ENCODE peak calls at places on chromosome 6, in ten cellular contexts. E, S, V, F, G, J, O, H, Z and Q are unnamed samples.

GRCh38 chr6:168134399-168135201 is 55.6 kb upstream of the FRMD1 start:
- DNase-seq in V (no peak), S (no peak), O (no peak), Z (no peak), E (no peak), J (no peak), F (no peak), G (no peak), H (no peak), Q (no peak)

GRCh38 chr6:130293800-130294199 is 71.0 kb upstream of the SAMD3 start:
- DNase-seq in V (peak; percentile 19), H (peak; percentile 51), S (peak; percentile 64), E (no peak), F (peak; percentile 15), O (no peak), G (peak; percentile 74), Z (no peak), J (peak; percentile 79), Q (no peak)

GRCh38 chr6:20747996-20748395 is 213.7 kb downstream of the CDKAL1 start:
- DNase-seq in F (no peak), S (no peak), H (no peak), G (peak; percentile 43), V (no peak), E (no peak), Z (no peak), J (no peak), O (no peak), Q (no peak)

GRCh38 chr6:10396775-10397174 is 18.1 kb downstream of the TFAP2A start:
- DNase-seq in J (no peak), Z (no peak), H (no peak), V (no peak), G (no peak), O (no peak), E (no peak), F (no peak), S (no peak), Q (no peak)

GRCh38 chr6:74044417-74045096 is 348.6 kb downstream of the CD109 start:
- DNase-seq in V (no peak), J (no peak), O (no peak), E (no peak), Z (no peak), S (peak; percentile 67), G (no peak), F (no peak), H (no peak), Q (no peak)

GRCh38 chr6:72042088-72042487 is 155.7 kb downstream of the RIMS1 start:
- DNase-seq in E (no peak), V (no peak), O (no peak), G (no peak), S (no peak), H (no peak), F (no peak), J (no peak), Z (no peak), Q (no peak)

GRCh38 chr6:131368077-131368911 is 204.7 kb upstream of the ARG1 start:
- DNase-seq in S (peak; percentile 57), H (peak; percentile 20), O (peak; percentile 59), V (peak; percentile 86), G (peak; percentile 49), J (no peak), Z (no peak), F (no peak), E (peak; percentile 48), Q (peak; percentile 31)

GRCh38 chr6:121376411-121376810 is 42.1 kb upstream of the TBC1D32 start:
- DNase-seq in V (no peak), G (no peak), E (no peak), Z (no peak), F (no peak), O (no peak), J (no peak), H (no peak), S (no peak), Q (no peak)

GRCh38 chr6:21873562-21873961 is 280.0 kb downstream of the SOX4 start:
- DNase-seq in F (no peak), H (no peak), V (peak; percentile 47), E (no peak), J (no peak), G (peak; percentile 85), Z (no peak), O (no peak), S (peak; percentile 96), Q (no peak)

GRCh38 chr6:20463396-20463795 is 61.7 kb downstream of the E2F3 start:
- DNase-seq in E (no peak), O (no peak), G (no peak), H (peak; percentile 22), Z (no peak), V (no peak), J (no peak), F (no peak), S (no peak), Q (no peak)

GRCh38 chr6:33384581-33385020 is 7.0 kb upstream of the KIFC1 start:
- DNase-seq in E (no peak), H (no peak), Z (no peak), J (peak; percentile 76), G (peak; percentile 60), O (no peak), S (peak; percentile 83), F (no peak), V (no peak), Q (no peak)

GRCh38 chr6:26329763-26330511 is 35.1 kb upstream of the BTN3A2 start:
- DNase-seq in Z (no peak), V (no peak), O (no peak), J (no peak), S (peak; percentile 58), G (peak; percentile 63), E (no peak), F (peak; percentile 49), H (no peak), Q (no peak)

GRCh38 chr6:138662474-138662873 is 111.1 kb upstream of the CCDC28A start:
- DNase-seq in V (no peak), Z (no peak), O (no peak), F (no peak), J (no peak), S (peak; percentile 56), G (peak; percentile 40), H (no peak), E (no peak), Q (no peak)

GRCh38 chr6:120005292-120005976 is 655.9 kb upstream of the MAN1A1 start:
- DNase-seq in H (no peak), V (no peak), G (no peak), E (no peak), Z (no peak), J (peak; percentile 6), O (no peak), F (no peak), S (no peak), Q (no peak)

GRCh38 chr6:8017705-8018104 is 46.5 kb downstream of the BLOC1S5 start:
- DNase-seq in V (no peak), H (no peak), F (no peak), Z (no peak), J (no peak), E (no peak), S (no peak), O (no peak), G (no peak), Q (no peak)

GRCh38 chr6:134437376-134437775 is 119.5 kb upstream of the SGK1 start:
- DNase-seq in Z (no peak), H (peak; percentile 25), J (no peak), G (peak; percentile 58), F (no peak), O (no peak), V (peak; percentile 51), S (peak; percentile 49), E (no peak), Q (no peak)

GRCh38 chr6:37696841-37697735 is 595 bp downstream of the MDGA1 start:
- DNase-seq in F (peak; percentile 46), E (no peak), J (no peak), Z (no peak), G (peak; percentile 22), S (peak; percentile 10), V (no peak), O (no peak), H (peak; percentile 68), Q (no peak)

GRCh38 chr6:154154389-154154967 is 115.4 kb downstream of the OPRM1 start:
- DNase-seq in F (peak; percentile 60), J (peak; percentile 28), E (no peak), V (peak; percentile 69), O (no peak), H (peak; percentile 16), S (peak; percentile 88), Z (no peak), G (peak; percentile 81), Q (no peak)

GRCh38 chr6:57040011-57040410 is 6.5 kb upstream of the KIAA1586 start:
- DNase-seq in H (no peak), O (no peak), G (no peak), F (no peak), J (no peak), Z (no peak), V (no peak), E (no peak), S (no peak), Q (no peak)

GRCh38 chr6:158207452-158207788 is 39.3 kb downstream of the GTF2H5 start:
- DNase-seq in O (no peak), E (no peak), J (no peak), V (no peak), G (peak; percentile 52), F (no peak), Z (no peak), S (peak; percentile 85), H (peak; percentile 79), Q (no peak)

GRCh38 chr6:52020961-52021570 is 66.3 kb downstream of the PKHD1 start:
- DNase-seq in F (no peak), Z (no peak), V (no peak), H (no peak), G (peak; percentile 27), E (no peak), S (peak; percentile 52), O (no peak), J (peak; percentile 21), Q (no peak)

GRCh38 chr6:142885182-142885867 is 59.7 kb downstream of the HIVEP2 start:
- DNase-seq in F (peak; percentile 46), S (peak; percentile 99), V (peak; percentile 81), Z (no peak), O (no peak), E (no peak), G (peak; percentile 98), J (peak; percentile 75), H (peak; percentile 19), Q (no peak)

GRCh38 chr6:166106076-166106686 is 61.5 kb downstream of the TBXT start:
- DNase-seq in H (peak; percentile 57), E (peak; percentile 7), S (peak; percentile 81), J (peak; percentile 27), F (peak; percentile 12), G (peak; percentile 72), Z (no peak), V (peak; percentile 75), O (peak; percentile 69), Q (peak; percentile 81)